ENCODE peak calls at places on chromosome 11, in four cellular contexts. One of them, this sample, is unnamed.

GRCh38 chr11:95050595-95051202 is 1.5 kb downstream of the KDM4F start:
- DNase-seq in transverse colon: no peak
- DNase-seq in HCT116: no peak
- DNase-seq in OCI-LY7: no peak
- DNase-seq in this sample: no peak

GRCh38 chr11:76623171-76623883 is 47.2 kb downstream of the LRRC32 start:
- DNase-seq in transverse colon: no peak
- DNase-seq in HCT116: no peak
- DNase-seq in OCI-LY7: no peak
- DNase-seq in this sample: no peak

GRCh38 chr11:12170984-12171383 is 60.6 kb downstream of the MICAL2 start:
- DNase-seq in transverse colon: no peak
- DNase-seq in HCT116: no peak
- DNase-seq in OCI-LY7: no peak
- DNase-seq in this sample: no peak

GRCh38 chr11:35040221-35040942 is 98.6 kb upstream of the CD44 start:
- DNase-seq in transverse colon: no peak
- DNase-seq in HCT116: no peak
- DNase-seq in OCI-LY7: no peak
- DNase-seq in this sample: peak

GRCh38 chr11:32366671-32367070 is 68.7 kb downstream of the WT1 start:
- DNase-seq in transverse colon: no peak
- DNase-seq in HCT116: no peak
- DNase-seq in OCI-LY7: no peak
- DNase-seq in this sample: no peak

GRCh38 chr11:75082601-75083216 is 14.0 kb downstream of the OR2AT4 start:
- DNase-seq in transverse colon: no peak
- DNase-seq in HCT116: no peak
- DNase-seq in OCI-LY7: no peak
- DNase-seq in this sample: no peak

GRCh38 chr11:68677432-68677831 is 6.9 kb upstream of the GAL start:
- DNase-seq in transverse colon: no peak
- DNase-seq in HCT116: peak
- DNase-seq in OCI-LY7: no peak
- DNase-seq in this sample: no peak

GRCh38 chr11:69174841-69175240 is 19.1 kb downstream of the SMIM38 start:
- DNase-seq in transverse colon: no peak
- DNase-seq in HCT116: no peak
- DNase-seq in OCI-LY7: no peak
- DNase-seq in this sample: no peak

GRCh38 chr11:12502950-12503579 is 125.7 kb downstream of the PARVA start:
- DNase-seq in transverse colon: no peak
- DNase-seq in HCT116: no peak
- DNase-seq in OCI-LY7: no peak
- DNase-seq in this sample: no peak

GRCh38 chr11:63543711-63544110 is 7.1 kb downstream of the PLAAT4 start:
- DNase-seq in transverse colon: no peak
- DNase-seq in HCT116: no peak
- DNase-seq in OCI-LY7: no peak
- DNase-seq in this sample: no peak

GRCh38 chr11:110087820-110088534 is 5.2 kb upstream of the ZC3H12C start:
- DNase-seq in transverse colon: no peak
- DNase-seq in HCT116: no peak
- DNase-seq in OCI-LY7: no peak
- DNase-seq in this sample: no peak

GRCh38 chr11:12125609-12126149 is 15.3 kb downstream of the MICAL2 start:
- DNase-seq in transverse colon: no peak
- DNase-seq in HCT116: peak
- DNase-seq in OCI-LY7: no peak
- DNase-seq in this sample: no peak

DNA sequence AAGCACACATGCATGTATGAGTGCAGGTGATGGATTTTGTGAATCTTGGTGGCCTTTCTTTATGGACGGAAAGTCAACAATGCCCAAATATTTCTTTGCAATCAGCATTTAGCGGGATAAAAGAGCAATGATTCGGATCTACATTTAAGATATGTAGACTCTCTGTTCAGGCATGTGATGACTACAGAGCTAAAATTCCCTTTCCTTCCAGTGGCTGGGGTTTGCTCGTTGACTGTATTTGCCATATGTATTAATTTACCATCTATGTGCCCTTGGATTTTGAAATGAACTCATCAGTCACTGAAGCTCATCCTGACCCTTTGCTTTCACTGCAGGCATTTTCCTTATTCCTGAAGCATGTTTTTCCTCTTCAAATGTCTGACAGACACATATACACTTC is 13.6 kb downstream of the BLID start:
- DNase-seq in transverse colon: no peak
- DNase-seq in HCT116: no peak
- DNase-seq in OCI-LY7: no peak
- DNase-seq in this sample: no peak
- TF ChIP-seq CTCF in transverse colon: no peak
- TF ChIP-seq CTCF in HCT116: no peak
- TF ChIP-seq CTCF in OCI-LY7: no peak
- TF ChIP-seq CTCF in this sample: no peak

GRCh38 chr11:118674094-118674460 is 5.4 kb downstream of the TREH start:
- DNase-seq in transverse colon: no peak
- DNase-seq in HCT116: no peak
- DNase-seq in OCI-LY7: no peak
- DNase-seq in this sample: no peak

GRCh38 chr11:118670063-118670462 is 9.4 kb downstream of the TREH start:
- DNase-seq in transverse colon: no peak
- DNase-seq in HCT116: no peak
- DNase-seq in OCI-LY7: no peak
- DNase-seq in this sample: no peak

GRCh38 chr11:118671254-118671653 is 8.2 kb downstream of the TREH start:
- DNase-seq in transverse colon: no peak
- DNase-seq in HCT116: no peak
- DNase-seq in OCI-LY7: no peak
- DNase-seq in this sample: no peak

GRCh38 chr11:118673361-118674093 is 5.9 kb downstream of the TREH start:
- DNase-seq in transverse colon: no peak
- DNase-seq in HCT116: no peak
- DNase-seq in OCI-LY7: no peak
- DNase-seq in this sample: no peak

GRCh38 chr11:118672865-118673264 is 6.6 kb downstream of the TREH start:
- DNase-seq in transverse colon: no peak
- DNase-seq in HCT116: no peak
- DNase-seq in OCI-LY7: no peak
- DNase-seq in this sample: no peak
- TF ChIP-seq CTCF in transverse colon: no peak
- TF ChIP-seq CTCF in HCT116: no peak
- TF ChIP-seq CTCF in OCI-LY7: peak
- TF ChIP-seq CTCF in this sample: no peak

DNA sequence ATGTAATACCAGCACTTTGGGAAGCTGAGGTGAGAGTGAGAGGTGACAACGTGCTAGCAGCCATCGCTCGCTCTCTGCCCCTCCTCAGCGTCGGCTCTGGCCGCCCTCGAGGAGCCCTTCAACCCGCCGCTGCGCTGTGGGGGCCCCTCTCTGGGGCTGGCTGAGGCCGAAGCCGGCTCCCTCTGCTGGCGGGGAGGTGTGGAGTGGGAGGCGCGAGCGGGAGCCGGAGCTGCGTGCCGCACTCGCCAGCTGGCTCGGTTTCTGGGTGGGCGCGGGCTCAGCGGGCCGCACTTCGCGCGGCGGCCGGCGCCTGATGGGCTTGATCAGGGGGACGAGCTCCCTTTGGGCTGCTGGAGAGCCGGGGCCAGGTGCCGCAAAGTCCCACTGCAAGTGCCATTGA is 98.9 kb upstream of the UBASH3B start:
- DNase-seq in transverse colon: peak
- DNase-seq in HCT116: no peak
- DNase-seq in OCI-LY7: no peak
- DNase-seq in this sample: no peak
- TF ChIP-seq CTCF in transverse colon: no peak
- TF ChIP-seq CTCF in HCT116: peak
- TF ChIP-seq CTCF in OCI-LY7: no peak
- TF ChIP-seq CTCF in this sample: no peak

GRCh38 chr11:112165049-112165448 is 1.2 kb upstream of the IL18 start:
- DNase-seq in transverse colon: no peak
- DNase-seq in HCT116: no peak
- DNase-seq in OCI-LY7: no peak
- DNase-seq in this sample: no peak

GRCh38 chr11:112161012-112161411 is 2.9 kb downstream of the IL18 start:
- DNase-seq in transverse colon: no peak
- DNase-seq in HCT116: no peak
- DNase-seq in OCI-LY7: no peak
- DNase-seq in this sample: no peak

GRCh38 chr11:112166561-112166960 is 611 bp upstream of the TEX12 start:
- DNase-seq in transverse colon: peak
- DNase-seq in HCT116: no peak
- DNase-seq in OCI-LY7: no peak
- DNase-seq in this sample: no peak

GRCh38 chr11:112162761-112163669 is 879 bp downstream of the IL18 start:
- DNase-seq in transverse colon: no peak
- DNase-seq in HCT116: no peak
- DNase-seq in OCI-LY7: no peak
- DNase-seq in this sample: no peak

DNA sequence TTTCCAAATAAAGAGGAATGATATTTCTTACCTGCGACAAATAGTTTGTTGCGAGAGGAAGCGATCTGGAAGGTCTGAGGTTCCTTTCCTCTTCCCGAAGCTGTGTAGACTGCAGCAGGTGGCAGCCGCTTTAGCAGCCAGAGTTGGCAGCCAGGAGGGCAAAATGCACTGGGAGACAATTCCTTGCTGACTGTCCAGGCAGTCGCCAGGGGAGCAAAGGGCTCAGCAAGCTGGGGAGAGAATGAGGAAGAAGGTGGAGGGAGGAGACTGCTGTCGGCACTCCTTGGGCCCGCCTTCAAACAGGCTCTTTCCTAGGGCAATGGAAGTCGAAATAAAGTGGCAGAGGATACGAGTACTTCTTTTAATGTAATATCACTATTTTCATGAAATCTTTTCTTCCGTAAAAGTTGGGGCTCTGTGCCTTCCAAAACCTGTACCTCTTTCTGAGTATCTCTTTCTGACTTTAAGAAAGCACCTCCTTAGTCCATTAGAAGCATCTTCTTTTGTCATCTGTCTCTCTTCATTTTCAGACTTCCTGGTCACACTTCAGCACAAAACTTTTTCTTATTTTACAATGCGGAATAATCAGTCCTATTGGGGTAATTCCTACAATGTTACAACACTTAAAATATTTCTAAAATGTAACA is at the start of gene IL18:
- DNase-seq in transverse colon: peak
- DNase-seq in HCT116: peak
- DNase-seq in OCI-LY7: no peak
- DNase-seq in this sample: no peak
- TF ChIP-seq CTCF in transverse colon: no peak
- TF ChIP-seq CTCF in HCT116: peak
- TF ChIP-seq CTCF in OCI-LY7: no peak
- TF ChIP-seq CTCF in this sample: no peak

DNA sequence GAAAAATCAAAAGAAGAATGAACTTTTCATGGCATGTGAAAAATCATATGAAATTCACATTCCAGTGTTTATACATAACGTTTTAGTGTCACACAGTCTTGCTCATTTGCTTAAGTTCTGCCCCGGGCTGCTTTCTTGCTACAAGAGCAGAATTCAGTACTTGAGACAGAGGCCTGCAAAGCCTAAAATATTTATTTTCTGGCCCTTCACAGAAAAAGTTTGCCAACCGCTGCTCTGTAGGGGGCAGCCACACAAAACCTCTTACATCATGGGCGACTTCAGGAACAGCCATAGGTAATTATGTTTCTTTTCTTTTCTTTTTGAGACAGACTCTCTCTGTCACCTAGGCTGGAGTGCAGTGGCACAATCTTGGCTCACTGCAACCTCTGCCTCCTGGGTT is 1.0 kb upstream of the ATG2A start:
- DNase-seq in transverse colon: no peak
- DNase-seq in HCT116: no peak
- DNase-seq in OCI-LY7: peak
- DNase-seq in this sample: no peak
- TF ChIP-seq CTCF in transverse colon: no peak
- TF ChIP-seq CTCF in HCT116: peak
- TF ChIP-seq CTCF in OCI-LY7: peak
- TF ChIP-seq CTCF in this sample: no peak

GRCh38 chr11:118295834-118296454 is 8.6 kb upstream of the CD3E start:
- DNase-seq in transverse colon: peak
- DNase-seq in HCT116: peak
- DNase-seq in OCI-LY7: peak
- DNase-seq in this sample: no peak
- TF ChIP-seq CTCF in transverse colon: peak
- TF ChIP-seq CTCF in HCT116: peak
- TF ChIP-seq CTCF in OCI-LY7: peak
- TF ChIP-seq CTCF in this sample: peak

GRCh38 chr11:29159552-29160465 is 857.0 kb downstream of the KCNA4 start:
- DNase-seq in transverse colon: peak
- DNase-seq in HCT116: peak
- DNase-seq in OCI-LY7: peak
- DNase-seq in this sample: peak
- TF ChIP-seq CTCF in transverse colon: peak
- TF ChIP-seq CTCF in HCT116: peak
- TF ChIP-seq CTCF in OCI-LY7: peak
- TF ChIP-seq CTCF in this sample: peak

GRCh38 chr11:120112174-120112796 is 25.6 kb downstream of the TRIM29 start:
- DNase-seq in transverse colon: no peak
- DNase-seq in HCT116: no peak
- DNase-seq in OCI-LY7: no peak
- DNase-seq in this sample: no peak
- TF ChIP-seq CTCF in transverse colon: no peak
- TF ChIP-seq CTCF in HCT116: peak
- TF ChIP-seq CTCF in OCI-LY7: peak
- TF ChIP-seq CTCF in this sample: no peak

DNA sequence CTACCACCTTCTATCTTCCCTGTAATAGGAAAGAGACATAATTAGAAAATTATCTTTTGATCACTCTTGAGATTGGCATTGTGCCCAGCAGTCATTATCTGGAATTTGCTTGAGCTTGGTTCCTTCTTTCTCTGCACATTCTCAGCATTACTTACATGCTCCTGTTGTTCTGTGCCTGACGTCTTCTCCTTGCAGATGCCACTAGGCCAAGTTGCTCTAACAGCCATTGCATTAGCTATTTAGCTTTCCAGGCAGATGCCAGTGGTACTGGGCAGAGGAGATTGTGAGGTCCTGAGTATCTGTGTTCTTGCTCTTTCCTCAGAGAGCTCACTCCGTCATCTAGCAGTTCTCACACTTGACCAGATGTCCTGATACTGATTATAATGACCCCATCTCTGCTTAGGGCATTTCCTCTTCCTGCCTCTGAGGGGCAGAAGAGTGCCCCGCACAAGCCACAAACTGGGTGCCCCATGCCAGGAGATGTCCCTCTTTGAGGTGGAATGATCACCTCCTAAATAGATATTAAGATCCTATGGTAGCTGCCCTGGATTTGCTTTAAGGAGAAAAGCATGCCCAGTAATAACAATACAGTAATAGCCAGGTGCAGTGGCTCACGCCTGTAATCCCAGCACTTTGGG is 30.7 kb downstream of the ARHGAP1 start:
- DNase-seq in transverse colon: no peak
- DNase-seq in HCT116: no peak
- DNase-seq in OCI-LY7: peak
- DNase-seq in this sample: no peak
- TF ChIP-seq CTCF in transverse colon: no peak
- TF ChIP-seq CTCF in HCT116: peak
- TF ChIP-seq CTCF in OCI-LY7: peak
- TF ChIP-seq CTCF in this sample: peak

This sample was measured in GM20000.